ENCODE peak calls at places on chromosome 5, in seven cellular contexts. I is pancreas; C is uterus; F is stomach; B is effector memory CD4-positive, alpha-beta T cell; S is upper lobe of right lung; T is right cardiac atrium. H is an unnamed sample.

GRCh38 chr5:32027717-32028321 is 146.3 kb downstream of the GOLPH3 start:
- DNase-seq in I (peak; percentile 17), C (peak; percentile 72), F (no peak), B (no peak), S (no peak), T (peak; percentile 76), H (no peak)

GRCh38 chr5:60494635-60495034 is 205.3 kb downstream of the DEPDC1B start:
- DNase-seq in I (no peak), C (no peak), F (no peak), B (no peak), S (no peak), T (no peak), H (no peak)

GRCh38 chr5:143311428-143311827 is 92.1 kb downstream of the NR3C1 start:
- DNase-seq in I (no peak), C (no peak), F (no peak), B (no peak), S (no peak), T (no peak), H (no peak)

GRCh38 chr5:60287174-60287771 is 393.7 kb upstream of the PDE4D start:
- DNase-seq in I (peak; percentile 58), C (no peak), F (peak; percentile 46), B (no peak), S (peak; percentile 74), T (peak; percentile 49), H (no peak)

GRCh38 chr5:131186561-131187256 is 16.0 kb downstream of the LYRM7 start:
- DNase-seq in I (no peak), C (no peak), F (no peak), B (no peak), S (no peak), T (no peak), H (no peak)

GRCh38 chr5:31854625-31855526 is 215.9 kb downstream of the PDZD2 start:
- DNase-seq in I (peak; percentile 29), C (peak; percentile 75), F (peak; percentile 50), B (no peak), S (peak; percentile 81), T (peak; percentile 74), H (peak; percentile 86)

GRCh38 chr5:123452401-123452800 is 29.2 kb upstream of the CEP120 start:
- DNase-seq in I (no peak), C (no peak), F (no peak), B (no peak), S (no peak), T (no peak), H (no peak)

GRCh38 chr5:159620853-159621540 is 290.7 kb upstream of the IL12B start:
- DNase-seq in I (no peak), C (no peak), F (no peak), B (no peak), S (no peak), T (no peak), H (no peak)

GRCh38 chr5:156956321-156956720 is 6.7 kb downstream of the TIMD4 start:
- DNase-seq in I (no peak), C (no peak), F (no peak), B (no peak), S (no peak), T (no peak), H (no peak)

GRCh38 chr5:143800715-143801114 is 11.2 kb upstream of the HMHB1 start:
- DNase-seq in I (no peak), C (no peak), F (no peak), B (no peak), S (no peak), T (no peak), H (no peak)

GRCh38 chr5:57939335-57939734 is 456.7 kb upstream of the ACTBL2 start:
- DNase-seq in I (no peak), C (no peak), F (no peak), B (no peak), S (no peak), T (no peak), H (no peak)

GRCh38 chr5:10760976-10761841 is at the start of gene DAP:
- DNase-seq in I (peak; percentile 92), C (peak; percentile 91), F (peak; percentile 92), B (peak; percentile 82), S (peak; percentile 93), T (peak; percentile 96), H (peak; percentile 95)

GRCh38 chr5:109533847-109534272 is 124.1 kb upstream of the PJA2 start:
- DNase-seq in I (no peak), C (no peak), F (no peak), B (no peak), S (no peak), T (no peak), H (no peak)

GRCh38 chr5:173915310-173916005 is 27.3 kb downstream of the CPEB4 start:
- DNase-seq in I (no peak), C (no peak), F (no peak), B (no peak), S (no peak), T (no peak), H (no peak)

GRCh38 chr5:55154893-55155292 is 5.1 kb upstream of the GPX8 start:
- DNase-seq in I (no peak), C (no peak), F (no peak), B (no peak), S (no peak), T (no peak), H (no peak)

GRCh38 chr5:172156541-172156994 is 31.5 kb downstream of the STK10 start:
- DNase-seq in I (no peak), C (no peak), F (peak; percentile 47), B (no peak), S (no peak), T (peak; percentile 88), H (no peak)

GRCh38 chr5:124740991-124741583 is 5.4 kb downstream of the ZNF608 start:
- DNase-seq in I (no peak), C (no peak), F (no peak), B (no peak), S (no peak), T (no peak), H (no peak)

GRCh38 chr5:58114324-58114723 is 345.6 kb downstream of the PLK2 start:
- DNase-seq in I (no peak), C (no peak), F (no peak), B (no peak), S (no peak), T (no peak), H (no peak)

GRCh38 chr5:156888520-156888919 is 38.4 kb downstream of the PPP1R2B start:
- DNase-seq in I (no peak), C (no peak), F (no peak), B (no peak), S (no peak), T (no peak), H (no peak)

GRCh38 chr5:59583151-59583809 is 310.2 kb downstream of the PDE4D start:
- DNase-seq in I (no peak), C (no peak), F (no peak), B (no peak), S (no peak), T (no peak), H (no peak)

GRCh38 chr5:177426566-177427210 is at the start of gene GRK6:
- DNase-seq in I (peak; percentile 62), C (peak; percentile 57), F (peak; percentile 57), B (peak; percentile 56), S (peak; percentile 86), T (peak; percentile 76), H (peak; percentile 91)

GRCh38 chr5:132458651-132459030 is 31.9 kb downstream of the IRF1 start:
- DNase-seq in I (no peak), C (no peak), F (no peak), B (no peak), S (no peak), T (no peak), H (no peak)
- H3K4me3 ChIP-seq in I (no peak overlapping the region), C (no peak overlapping the region), F (no peak overlapping the region), B (no peak overlapping the region), S (no peak overlapping the region), T (no peak overlapping the region), H (no peak overlapping the region)

GRCh38 chr5:40441733-40442132 is 238.0 kb upstream of the PTGER4 start:
- DNase-seq in I (no peak), C (no peak), F (no peak), B (no peak), S (no peak), T (no peak), H (no peak)
- H3K27ac ChIP-seq in I (no peak overlapping the region), C (no peak overlapping the region), F (peak overlapping the region; percentile 46), B (peak overlapping the region; percentile 41), S (no peak overlapping the region), T (no peak overlapping the region), H (no peak overlapping the region)

GRCh38 chr5:126777974-126778674 is 1.2 kb downstream of the LMNB1 start:
- DNase-seq in I (peak; percentile 62), C (peak; percentile 79), F (peak; percentile 82), B (peak; percentile 92), S (peak; percentile 91), T (peak; percentile 94), H (peak; percentile 94)
- H3K4me3 ChIP-seq in I (peak overlapping the region; percentile 86), C (peak overlapping the region; percentile 70), F (peak overlapping the region; percentile 95), B (peak overlapping the region; percentile 73), S (peak overlapping the region; percentile 77), T (peak overlapping the region; percentile 89), H (peak overlapping the region; percentile 85)

GRCh38 chr5:111256128-111256527 is 31.9 kb downstream of the CAMK4 start:
- DNase-seq in I (no peak), C (no peak), F (no peak), B (no peak), S (no peak), T (no peak), H (no peak)

GRCh38 chr5:111248571-111248970 is 24.4 kb downstream of the CAMK4 start:
- DNase-seq in I (no peak), C (no peak), F (no peak), B (no peak), S (no peak), T (no peak), H (no peak)

GRCh38 chr5:111254613-111255012 is 30.4 kb downstream of the CAMK4 start:
- DNase-seq in I (no peak), C (no peak), F (no peak), B (peak; percentile 63), S (no peak), T (no peak), H (no peak)

GRCh38 chr5:111251941-111252340 is 27.8 kb downstream of the CAMK4 start:
- DNase-seq in I (no peak), C (no peak), F (no peak), B (no peak), S (no peak), T (no peak), H (no peak)

DNA sequence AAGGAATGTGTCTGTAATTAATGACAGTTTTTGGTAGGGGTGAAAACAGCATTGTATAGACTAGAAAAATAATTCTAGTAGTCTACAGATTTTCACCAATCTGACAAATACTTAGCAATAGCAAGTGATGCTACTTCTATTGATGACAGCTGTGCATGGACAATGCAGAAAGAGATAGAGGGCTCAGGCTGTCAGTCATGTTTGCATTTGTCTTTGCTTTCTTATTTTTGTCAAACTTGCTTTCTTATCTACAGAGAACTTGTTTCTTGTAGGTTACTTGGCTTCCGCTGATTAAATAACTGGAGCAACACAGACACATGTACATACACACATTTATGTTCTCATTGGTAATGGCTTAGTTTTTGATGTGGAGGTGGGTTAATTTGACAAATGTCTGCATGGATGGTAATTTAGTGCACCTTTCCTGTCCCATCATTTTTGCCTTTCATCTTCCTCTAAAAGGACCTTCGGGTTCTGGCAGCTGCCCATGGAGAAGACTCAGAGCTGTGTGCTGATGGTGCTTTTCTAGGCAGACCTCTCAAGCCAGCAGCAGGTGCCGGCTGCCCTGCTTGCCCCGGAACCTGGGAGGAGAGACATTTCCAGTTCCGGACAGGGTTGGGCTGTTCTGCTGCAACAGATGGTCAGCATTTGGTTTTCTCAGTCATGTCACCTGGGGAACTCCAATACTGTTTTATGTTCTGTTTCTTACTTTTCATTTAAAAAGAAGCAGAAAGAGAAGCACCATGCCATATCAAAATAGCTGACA is 28.8 kb downstream of the CAMK4 start:
- DNase-seq in I (no peak), C (no peak), F (no peak), B (no peak), S (no peak), T (no peak), H (no peak)
- H3K27ac ChIP-seq in I (no peak overlapping the region), C (no peak overlapping the region), F (no peak overlapping the region), B (peak overlapping the region; percentile 81), S (no peak overlapping the region), T (no peak overlapping the region), H (no peak overlapping the region)

GRCh38 chr5:151614565-151614964 is 23.4 kb upstream of the FAT2 start:
- DNase-seq in I (no peak), C (no peak), F (no peak), B (no peak), S (no peak), T (no peak), H (no peak)
- H3K4me3 ChIP-seq in I (no peak overlapping the region), C (no peak overlapping the region), F (no peak overlapping the region), B (no peak overlapping the region), S (no peak overlapping the region), T (no peak overlapping the region), H (no peak overlapping the region)